ENCODE peak calls at places on chromosome 6, in seven cellular contexts. One of them, this sample, is unnamed.

GRCh38 chr6:8914700-8915099 is 479.4 kb upstream of the SLC35B3 start:
- DNase-seq in lower lobe of right lung: no peak
- DNase-seq in lower leg skin: no peak
- DNase-seq in epithelial cell of esophagus: no peak
- DNase-seq in colonic mucosa: no peak
- DNase-seq in cardiac muscle cell: no peak
- DNase-seq in OCI-LY7: no peak
- DNase-seq in this sample: no peak

GRCh38 chr6:13194852-13195251 is 133.5 kb downstream of the TBC1D7 start:
- DNase-seq in lower lobe of right lung: peak
- DNase-seq in lower leg skin: peak
- DNase-seq in epithelial cell of esophagus: peak
- DNase-seq in colonic mucosa: peak
- DNase-seq in cardiac muscle cell: peak
- DNase-seq in OCI-LY7: peak
- DNase-seq in this sample: peak

GRCh38 chr6:53494076-53494475 is 50.8 kb downstream of the GCLC start:
- DNase-seq in lower lobe of right lung: no peak
- DNase-seq in lower leg skin: no peak
- DNase-seq in epithelial cell of esophagus: peak
- DNase-seq in colonic mucosa: no peak
- DNase-seq in cardiac muscle cell: no peak
- DNase-seq in OCI-LY7: no peak
- DNase-seq in this sample: no peak

GRCh38 chr6:125114248-125114858 is 39.2 kb upstream of the TPD52L1 start:
- DNase-seq in lower lobe of right lung: no peak
- DNase-seq in lower leg skin: peak
- DNase-seq in epithelial cell of esophagus: peak
- DNase-seq in colonic mucosa: peak
- DNase-seq in cardiac muscle cell: peak
- DNase-seq in OCI-LY7: peak
- DNase-seq in this sample: peak

GRCh38 chr6:35635601-35636597 is 52.8 kb downstream of the FKBP5 start:
- DNase-seq in lower lobe of right lung: no peak
- DNase-seq in lower leg skin: no peak
- DNase-seq in epithelial cell of esophagus: no peak
- DNase-seq in colonic mucosa: no peak
- DNase-seq in cardiac muscle cell: no peak
- DNase-seq in OCI-LY7: no peak
- DNase-seq in this sample: no peak

GRCh38 chr6:168724033-168724432 is 283.0 kb downstream of the SMOC2 start:
- DNase-seq in lower lobe of right lung: no peak
- DNase-seq in lower leg skin: no peak
- DNase-seq in epithelial cell of esophagus: no peak
- DNase-seq in colonic mucosa: no peak
- DNase-seq in cardiac muscle cell: no peak
- DNase-seq in OCI-LY7: no peak
- DNase-seq in this sample: no peak

GRCh38 chr6:29554764-29555163 is 4.8 kb downstream of the UBD start:
- DNase-seq in lower lobe of right lung: no peak
- DNase-seq in lower leg skin: no peak
- DNase-seq in epithelial cell of esophagus: peak
- DNase-seq in colonic mucosa: no peak
- DNase-seq in cardiac muscle cell: no peak
- DNase-seq in OCI-LY7: no peak
- DNase-seq in this sample: no peak

GRCh38 chr6:49553353-49553752 is 2.9 kb downstream of the C6orf141 start:
- DNase-seq in lower lobe of right lung: no peak
- DNase-seq in lower leg skin: no peak
- DNase-seq in epithelial cell of esophagus: peak
- DNase-seq in colonic mucosa: no peak
- DNase-seq in cardiac muscle cell: no peak
- DNase-seq in OCI-LY7: no peak
- DNase-seq in this sample: no peak

GRCh38 chr6:21438237-21438985 is 155.1 kb upstream of the SOX4 start:
- DNase-seq in lower lobe of right lung: no peak
- DNase-seq in lower leg skin: no peak
- DNase-seq in epithelial cell of esophagus: peak
- DNase-seq in colonic mucosa: no peak
- DNase-seq in cardiac muscle cell: no peak
- DNase-seq in OCI-LY7: peak
- DNase-seq in this sample: peak

GRCh38 chr6:131532476-131533108 is 40.4 kb upstream of the ARG1 start:
- DNase-seq in lower lobe of right lung: no peak
- DNase-seq in lower leg skin: no peak
- DNase-seq in epithelial cell of esophagus: peak
- DNase-seq in colonic mucosa: no peak
- DNase-seq in cardiac muscle cell: no peak
- DNase-seq in OCI-LY7: no peak
- DNase-seq in this sample: peak

GRCh38 chr6:12096342-12096741 is 84.2 kb downstream of the HIVEP1 start:
- DNase-seq in lower lobe of right lung: no peak
- DNase-seq in lower leg skin: no peak
- DNase-seq in epithelial cell of esophagus: no peak
- DNase-seq in colonic mucosa: no peak
- DNase-seq in cardiac muscle cell: no peak
- DNase-seq in OCI-LY7: no peak
- DNase-seq in this sample: no peak

GRCh38 chr6:13286185-13286584 is 42.2 kb downstream of the TBC1D7 start:
- DNase-seq in lower lobe of right lung: no peak
- DNase-seq in lower leg skin: no peak
- DNase-seq in epithelial cell of esophagus: no peak
- DNase-seq in colonic mucosa: no peak
- DNase-seq in cardiac muscle cell: no peak
- DNase-seq in OCI-LY7: peak
- DNase-seq in this sample: no peak

GRCh38 chr6:3433005-3433404 is 23.8 kb downstream of the SLC22A23 start:
- DNase-seq in lower lobe of right lung: no peak
- DNase-seq in lower leg skin: no peak
- DNase-seq in epithelial cell of esophagus: no peak
- DNase-seq in colonic mucosa: no peak
- DNase-seq in cardiac muscle cell: no peak
- DNase-seq in OCI-LY7: peak
- DNase-seq in this sample: no peak

GRCh38 chr6:107965746-107966145 is 7.7 kb upstream of the SEC63 start:
- DNase-seq in lower lobe of right lung: no peak
- DNase-seq in lower leg skin: no peak
- DNase-seq in epithelial cell of esophagus: peak
- DNase-seq in colonic mucosa: no peak
- DNase-seq in cardiac muscle cell: no peak
- DNase-seq in OCI-LY7: no peak
- DNase-seq in this sample: no peak

GRCh38 chr6:100838011-100838410 is 43.1 kb downstream of the ASCC3 start:
- DNase-seq in lower lobe of right lung: no peak
- DNase-seq in lower leg skin: no peak
- DNase-seq in epithelial cell of esophagus: no peak
- DNase-seq in colonic mucosa: no peak
- DNase-seq in cardiac muscle cell: no peak
- DNase-seq in OCI-LY7: no peak
- DNase-seq in this sample: no peak

GRCh38 chr6:37366910-37367309 is 13.1 kb downstream of the RNF8 start:
- DNase-seq in lower lobe of right lung: no peak
- DNase-seq in lower leg skin: no peak
- DNase-seq in epithelial cell of esophagus: peak
- DNase-seq in colonic mucosa: no peak
- DNase-seq in cardiac muscle cell: no peak
- DNase-seq in OCI-LY7: no peak
- DNase-seq in this sample: no peak

GRCh38 chr6:53342210-53342609 is 6.5 kb downstream of the ELOVL5 start:
- DNase-seq in lower lobe of right lung: no peak
- DNase-seq in lower leg skin: no peak
- DNase-seq in epithelial cell of esophagus: no peak
- DNase-seq in colonic mucosa: no peak
- DNase-seq in cardiac muscle cell: no peak
- DNase-seq in OCI-LY7: no peak
- DNase-seq in this sample: no peak

GRCh38 chr6:56954389-56955170 is at the start of gene BEND6:
- DNase-seq in lower lobe of right lung: peak
- DNase-seq in lower leg skin: no peak
- DNase-seq in epithelial cell of esophagus: peak
- DNase-seq in colonic mucosa: peak
- DNase-seq in cardiac muscle cell: peak
- DNase-seq in OCI-LY7: no peak
- DNase-seq in this sample: peak

GRCh38 chr6:30323806-30324205 is 2.9 kb upstream of the TRIM39 start:
- DNase-seq in lower lobe of right lung: no peak
- DNase-seq in lower leg skin: no peak
- DNase-seq in epithelial cell of esophagus: peak
- DNase-seq in colonic mucosa: no peak
- DNase-seq in cardiac muscle cell: no peak
- DNase-seq in OCI-LY7: no peak
- DNase-seq in this sample: no peak

GRCh38 chr6:25583099-25583498 is 68.9 kb upstream of the SCGN start:
- DNase-seq in lower lobe of right lung: no peak
- DNase-seq in lower leg skin: no peak
- DNase-seq in epithelial cell of esophagus: no peak
- DNase-seq in colonic mucosa: no peak
- DNase-seq in cardiac muscle cell: no peak
- DNase-seq in OCI-LY7: no peak
- DNase-seq in this sample: no peak

GRCh38 chr6:105901583-105901982 is 184.6 kb upstream of the PRDM1 start:
- DNase-seq in lower lobe of right lung: no peak
- DNase-seq in lower leg skin: no peak
- DNase-seq in epithelial cell of esophagus: no peak
- DNase-seq in colonic mucosa: no peak
- DNase-seq in cardiac muscle cell: no peak
- DNase-seq in OCI-LY7: no peak
- DNase-seq in this sample: no peak

GRCh38 chr6:82062219-82062618 is 185.3 kb downstream of the IBTK start:
- DNase-seq in lower lobe of right lung: no peak
- DNase-seq in lower leg skin: no peak
- DNase-seq in epithelial cell of esophagus: no peak
- DNase-seq in colonic mucosa: no peak
- DNase-seq in cardiac muscle cell: no peak
- DNase-seq in OCI-LY7: no peak
- DNase-seq in this sample: no peak

GRCh38 chr6:82057846-82058554 is 189.5 kb downstream of the IBTK start:
- DNase-seq in lower lobe of right lung: no peak
- DNase-seq in lower leg skin: no peak
- DNase-seq in epithelial cell of esophagus: peak
- DNase-seq in colonic mucosa: no peak
- DNase-seq in cardiac muscle cell: no peak
- DNase-seq in OCI-LY7: no peak
- DNase-seq in this sample: no peak

GRCh38 chr6:82056567-82056966 is 191.0 kb downstream of the IBTK start:
- DNase-seq in lower lobe of right lung: no peak
- DNase-seq in lower leg skin: no peak
- DNase-seq in epithelial cell of esophagus: no peak
- DNase-seq in colonic mucosa: no peak
- DNase-seq in cardiac muscle cell: no peak
- DNase-seq in OCI-LY7: no peak
- DNase-seq in this sample: no peak
- TF ChIP-seq CTCF in lower lobe of right lung: no peak
- TF ChIP-seq CTCF in lower leg skin: no peak
- TF ChIP-seq CTCF in epithelial cell of esophagus: no peak
- TF ChIP-seq CTCF in colonic mucosa: no peak
- TF ChIP-seq CTCF in cardiac muscle cell: no peak
- TF ChIP-seq CTCF in OCI-LY7: no peak
- TF ChIP-seq CTCF in this sample: no peak

GRCh38 chr6:75308250-75308988 is 23.8 kb upstream of the TMEM30A start:
- DNase-seq in lower lobe of right lung: no peak
- DNase-seq in lower leg skin: no peak
- DNase-seq in epithelial cell of esophagus: no peak
- DNase-seq in colonic mucosa: no peak
- DNase-seq in cardiac muscle cell: no peak
- DNase-seq in OCI-LY7: no peak
- DNase-seq in this sample: no peak
- TF ChIP-seq CTCF in lower lobe of right lung: no peak
- TF ChIP-seq CTCF in lower leg skin: no peak
- TF ChIP-seq CTCF in epithelial cell of esophagus: no peak
- TF ChIP-seq CTCF in colonic mucosa: no peak
- TF ChIP-seq CTCF in cardiac muscle cell: no peak
- TF ChIP-seq CTCF in OCI-LY7: no peak
- TF ChIP-seq CTCF in this sample: no peak

GRCh38 chr6:63806573-63806913 is 170.9 kb downstream of the PHF3 start:
- DNase-seq in lower lobe of right lung: no peak
- DNase-seq in lower leg skin: no peak
- DNase-seq in epithelial cell of esophagus: no peak
- DNase-seq in colonic mucosa: no peak
- DNase-seq in cardiac muscle cell: no peak
- DNase-seq in OCI-LY7: no peak
- DNase-seq in this sample: no peak

GRCh38 chr6:63807056-63807455 is 171.5 kb downstream of the PHF3 start:
- DNase-seq in lower lobe of right lung: no peak
- DNase-seq in lower leg skin: no peak
- DNase-seq in epithelial cell of esophagus: no peak
- DNase-seq in colonic mucosa: no peak
- DNase-seq in cardiac muscle cell: no peak
- DNase-seq in OCI-LY7: no peak
- DNase-seq in this sample: no peak

GRCh38 chr6:63805345-63805744 is 169.7 kb downstream of the PHF3 start:
- DNase-seq in lower lobe of right lung: no peak
- DNase-seq in lower leg skin: no peak
- DNase-seq in epithelial cell of esophagus: no peak
- DNase-seq in colonic mucosa: no peak
- DNase-seq in cardiac muscle cell: no peak
- DNase-seq in OCI-LY7: no peak
- DNase-seq in this sample: no peak

GRCh38 chr6:63804381-63804956 is 168.9 kb downstream of the PHF3 start:
- DNase-seq in lower lobe of right lung: no peak
- DNase-seq in lower leg skin: no peak
- DNase-seq in epithelial cell of esophagus: peak
- DNase-seq in colonic mucosa: no peak
- DNase-seq in cardiac muscle cell: no peak
- DNase-seq in OCI-LY7: no peak
- DNase-seq in this sample: no peak

DNA sequence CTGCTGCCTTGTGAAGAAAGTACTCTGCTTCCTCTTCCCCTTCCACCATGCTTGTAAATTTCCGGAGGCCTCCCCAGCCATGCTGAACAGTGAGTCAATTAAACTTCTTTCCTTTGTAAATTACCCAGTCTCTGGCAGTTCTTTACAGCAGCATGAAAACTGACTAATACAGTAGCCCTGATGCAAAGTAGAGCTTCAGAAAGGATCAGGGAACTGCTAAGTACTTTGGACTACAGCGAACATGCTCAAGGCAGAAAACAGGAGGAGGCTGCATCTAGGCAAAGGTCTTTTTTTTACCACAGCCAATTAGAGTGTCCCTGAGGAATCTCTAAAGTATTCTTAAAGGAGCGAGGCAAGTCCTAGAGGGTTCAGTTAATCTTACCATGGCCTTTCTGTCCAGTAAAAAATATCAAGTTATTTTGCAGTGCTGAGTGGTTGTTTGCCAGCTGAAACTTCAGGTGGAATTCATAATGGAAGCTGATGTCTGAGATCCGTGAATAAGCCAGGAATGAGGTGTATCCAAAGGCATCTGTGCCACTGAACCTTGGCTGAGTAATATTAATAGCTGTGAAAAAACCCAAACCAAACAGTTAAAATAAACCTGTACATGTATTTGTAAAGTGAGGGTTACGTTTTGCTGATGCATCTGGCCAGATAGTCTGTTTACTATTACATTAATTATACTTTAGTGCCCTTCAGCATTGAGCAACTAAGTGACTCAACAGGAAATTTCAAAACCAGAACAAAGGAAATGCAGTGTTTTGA is 170.4 kb downstream of the PHF3 start:
- DNase-seq in lower lobe of right lung: no peak
- DNase-seq in lower leg skin: peak
- DNase-seq in epithelial cell of esophagus: peak
- DNase-seq in colonic mucosa: no peak
- DNase-seq in cardiac muscle cell: no peak
- DNase-seq in OCI-LY7: no peak
- DNase-seq in this sample: no peak
- TF ChIP-seq CTCF in lower lobe of right lung: no peak
- TF ChIP-seq CTCF in lower leg skin: no peak
- TF ChIP-seq CTCF in epithelial cell of esophagus: no peak
- TF ChIP-seq CTCF in colonic mucosa: no peak
- TF ChIP-seq CTCF in cardiac muscle cell: no peak
- TF ChIP-seq CTCF in OCI-LY7: no peak
- TF ChIP-seq CTCF in this sample: no peak

GRCh38 chr6:137415834-137416190 is 78.4 kb downstream of the OLIG3 start:
- DNase-seq in lower lobe of right lung: no peak
- DNase-seq in lower leg skin: no peak
- DNase-seq in epithelial cell of esophagus: no peak
- DNase-seq in colonic mucosa: no peak
- DNase-seq in cardiac muscle cell: no peak
- DNase-seq in OCI-LY7: no peak
- DNase-seq in this sample: no peak
- TF ChIP-seq CTCF in lower lobe of right lung: no peak
- TF ChIP-seq CTCF in lower leg skin: no peak
- TF ChIP-seq CTCF in epithelial cell of esophagus: no peak
- TF ChIP-seq CTCF in colonic mucosa: no peak
- TF ChIP-seq CTCF in cardiac muscle cell: no peak
- TF ChIP-seq CTCF in OCI-LY7: peak
- TF ChIP-seq CTCF in this sample: no peak